ENCODE peak calls at places on chromosomes 2 and 18, in five cellular contexts. One of them, this sample, is unnamed.
A peak's percentile ranks its signal among the peaks of the same experiment; 100 is the strongest.

GRCh38 chr2:45614330-45614729 is 3.3 kb upstream of the SRBD1 start:
- DNase-seq in foreskin fibroblast: no peak
- DNase-seq in PC-9: no peak
- DNase-seq in astrocyte: no peak
- DNase-seq in tibial artery: no peak
- DNase-seq in this sample: no peak

GRCh38 chr2:88690591-88691338 is 708 bp upstream of the RPIA start:
- DNase-seq in PC-9: peak; percentile 68
- DNase-seq in astrocyte: peak; percentile 2
- DNase-seq in tibial artery: peak; percentile 22
- DNase-seq in foreskin fibroblast: no peak
- DNase-seq in this sample: no peak

GRCh38 chr2:177239934-177240600 is 24.5 kb downstream of the NFE2L2 start:
- DNase-seq in foreskin fibroblast: peak; percentile 63
- DNase-seq in astrocyte: peak; percentile 48
- DNase-seq in PC-9: peak; percentile 47
- DNase-seq in tibial artery: peak; percentile 81
- DNase-seq in this sample: no peak

GRCh38 chr2:237978058-237978712 is 11.4 kb downstream of the UBE2F start:
- DNase-seq in astrocyte: no peak
- DNase-seq in foreskin fibroblast: peak; percentile 56
- DNase-seq in tibial artery: no peak
- DNase-seq in PC-9: no peak
- DNase-seq in this sample: no peak

GRCh38 chr2:239827511-239827865 is 197.7 kb downstream of the NDUFA10 start:
- DNase-seq in foreskin fibroblast: no peak
- DNase-seq in astrocyte: no peak
- DNase-seq in tibial artery: no peak
- DNase-seq in PC-9: no peak
- DNase-seq in this sample: peak; percentile 77

GRCh38 chr2:62186534-62186933 is 9.4 kb upstream of the B3GNT2 start:
- DNase-seq in PC-9: no peak
- DNase-seq in tibial artery: no peak
- DNase-seq in astrocyte: no peak
- DNase-seq in foreskin fibroblast: no peak
- DNase-seq in this sample: no peak

GRCh38 chr2:128593518-128594272 is 275.0 kb upstream of the HS6ST1 start:
- DNase-seq in foreskin fibroblast: no peak
- DNase-seq in PC-9: no peak
- DNase-seq in astrocyte: peak; percentile 44
- DNase-seq in tibial artery: no peak
- DNase-seq in this sample: peak; percentile 76

GRCh38 chr2:157559061-157559460 is 69.6 kb downstream of the ACVR1C start:
- DNase-seq in foreskin fibroblast: no peak
- DNase-seq in tibial artery: no peak
- DNase-seq in PC-9: no peak
- DNase-seq in astrocyte: peak; percentile 9
- DNase-seq in this sample: no peak

GRCh38 chr2:19643117-19643518 is 258.7 kb downstream of the TTC32 start:
- DNase-seq in astrocyte: no peak
- DNase-seq in PC-9: peak; percentile 28
- DNase-seq in foreskin fibroblast: no peak
- DNase-seq in tibial artery: no peak
- DNase-seq in this sample: no peak

GRCh38 chr2:226977775-226978190 is 141.9 kb downstream of the RHBDD1 start:
- DNase-seq in astrocyte: peak; percentile 74
- DNase-seq in foreskin fibroblast: peak; percentile 74
- DNase-seq in PC-9: no peak
- DNase-seq in tibial artery: no peak
- DNase-seq in this sample: no peak

GRCh38 chr2:216635701-216636541 is 2.7 kb downstream of the IGFBP2 start:
- DNase-seq in PC-9: no peak
- DNase-seq in tibial artery: no peak
- DNase-seq in astrocyte: peak; percentile 45
- DNase-seq in foreskin fibroblast: no peak
- DNase-seq in this sample: no peak

GRCh38 chr18:65725421-65726050 is 25.3 kb upstream of the CDH7 start:
- DNase-seq in astrocyte: no peak
- DNase-seq in foreskin fibroblast: no peak
- DNase-seq in tibial artery: no peak
- DNase-seq in PC-9: no peak
- DNase-seq in this sample: no peak

GRCh38 chr2:29504746-29505145 is 389.5 kb downstream of the CLIP4 start:
- DNase-seq in PC-9: no peak
- DNase-seq in tibial artery: no peak
- DNase-seq in foreskin fibroblast: no peak
- DNase-seq in astrocyte: no peak
- DNase-seq in this sample: no peak

GRCh38 chr2:120715941-120716340 is 19.7 kb upstream of the GLI2 start:
- DNase-seq in astrocyte: no peak
- DNase-seq in foreskin fibroblast: no peak
- DNase-seq in tibial artery: no peak
- DNase-seq in PC-9: no peak
- DNase-seq in this sample: no peak

GRCh38 chr2:237591021-237591370 is 462 bp upstream of the RAB17 start:
- DNase-seq in foreskin fibroblast: no peak
- DNase-seq in PC-9: peak; percentile 87
- DNase-seq in tibial artery: no peak
- DNase-seq in astrocyte: no peak
- DNase-seq in this sample: no peak

GRCh38 chr18:69785466-69785865 is 162.2 kb downstream of the CD226 start:
- DNase-seq in foreskin fibroblast: no peak
- DNase-seq in tibial artery: no peak
- DNase-seq in astrocyte: peak; percentile 73
- DNase-seq in PC-9: no peak
- DNase-seq in this sample: no peak

GRCh38 chr18:37334494-37335125 is 231.0 kb downstream of the CELF4 start:
- DNase-seq in foreskin fibroblast: peak; percentile 10
- DNase-seq in tibial artery: no peak
- DNase-seq in astrocyte: peak; percentile 73
- DNase-seq in PC-9: no peak
- DNase-seq in this sample: no peak

GRCh38 chr2:218887079-218887478 is 6.4 kb downstream of the WNT10A start:
- DNase-seq in PC-9: no peak
- DNase-seq in astrocyte: no peak
- DNase-seq in foreskin fibroblast: no peak
- DNase-seq in tibial artery: no peak
- DNase-seq in this sample: no peak
- TF ChIP-seq CTCF in PC-9: no peak
- TF ChIP-seq CTCF in astrocyte: no peak
- TF ChIP-seq CTCF in foreskin fibroblast: no peak
- TF ChIP-seq CTCF in tibial artery: no peak
- TF ChIP-seq CTCF in this sample: no peak

GRCh38 chr18:47658498-47658897 is 272.0 kb downstream of the SMAD2 start:
- DNase-seq in tibial artery: no peak
- DNase-seq in foreskin fibroblast: no peak
- DNase-seq in astrocyte: no peak
- DNase-seq in PC-9: no peak
- DNase-seq in this sample: no peak
- TF ChIP-seq CTCF in tibial artery: no peak
- TF ChIP-seq CTCF in foreskin fibroblast: no peak
- TF ChIP-seq CTCF in astrocyte: no peak
- TF ChIP-seq CTCF in PC-9: no peak
- TF ChIP-seq CTCF in this sample: no peak

GRCh38 chr18:3368193-3368592 is 81.8 kb upstream of the TGIF1 start:
- DNase-seq in PC-9: peak; percentile 47
- DNase-seq in astrocyte: peak; percentile 88
- DNase-seq in tibial artery: no peak
- DNase-seq in foreskin fibroblast: peak; percentile 20
- DNase-seq in this sample: no peak
- TF ChIP-seq CTCF in PC-9: no peak
- TF ChIP-seq CTCF in astrocyte: no peak
- TF ChIP-seq CTCF in tibial artery: no peak
- TF ChIP-seq CTCF in foreskin fibroblast: no peak
- TF ChIP-seq CTCF in this sample: no peak

DNA sequence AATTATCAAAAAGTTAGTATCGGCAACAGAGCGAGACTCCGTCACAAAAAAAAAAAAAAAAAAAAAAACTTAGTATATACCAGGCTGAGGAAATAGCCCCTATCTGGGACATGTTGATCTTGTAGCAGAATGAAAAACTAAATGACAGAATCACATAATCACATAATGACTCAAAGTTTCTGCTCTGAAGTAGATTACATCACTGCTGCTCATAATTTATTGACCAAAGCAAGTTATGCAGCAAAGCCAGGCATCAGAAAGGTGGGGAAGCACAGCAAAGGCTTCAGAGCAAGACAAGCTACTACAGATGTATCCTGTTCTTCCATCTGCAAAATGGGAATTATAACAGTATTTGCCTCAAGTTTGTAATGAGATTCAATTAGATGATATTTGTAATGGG is 68.1 kb downstream of the BOD1L2 start:
- DNase-seq in tibial artery: no peak
- DNase-seq in astrocyte: no peak
- DNase-seq in foreskin fibroblast: no peak
- DNase-seq in PC-9: no peak
- DNase-seq in this sample: no peak
- TF ChIP-seq CTCF in tibial artery: no peak
- TF ChIP-seq CTCF in astrocyte: no peak
- TF ChIP-seq CTCF in foreskin fibroblast: no peak
- TF ChIP-seq CTCF in PC-9: no peak
- TF ChIP-seq CTCF in this sample: no peak

DNA sequence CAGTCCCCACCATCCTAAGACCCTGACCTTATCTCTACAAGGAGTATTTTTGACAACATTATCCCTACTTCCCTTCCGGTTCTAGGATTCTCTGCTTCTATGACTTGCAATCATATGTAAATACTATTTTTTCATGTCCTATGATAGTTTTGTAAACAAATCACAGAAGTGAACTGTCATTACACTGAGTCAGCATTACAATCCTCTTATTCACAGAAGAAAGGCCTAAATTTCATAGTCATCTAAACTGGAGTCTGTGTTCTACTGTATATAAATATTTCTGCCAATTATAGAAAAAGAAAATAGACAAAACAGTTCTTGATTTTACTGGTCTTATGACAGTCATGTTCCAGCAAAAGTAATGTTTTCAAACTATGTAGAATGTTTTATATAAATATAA is 265.1 kb downstream of the NCKAP5 start:
- DNase-seq in tibial artery: no peak
- DNase-seq in PC-9: no peak
- DNase-seq in foreskin fibroblast: peak; percentile 17
- DNase-seq in astrocyte: peak; percentile 29
- DNase-seq in this sample: no peak
- TF ChIP-seq CTCF in tibial artery: no peak
- TF ChIP-seq CTCF in PC-9: no peak
- TF ChIP-seq CTCF in foreskin fibroblast: no peak
- TF ChIP-seq CTCF in astrocyte: no peak
- TF ChIP-seq CTCF in this sample: no peak